ENCODE peak calls at places on chromosomes 6 and 20, in five cellular contexts. U is IMR-90, S is HepG2, X is SK-N-SH, N is GM12878. Q is an unnamed sample.

GRCh38 chr6:36546664-36546957 is 668 bp downstream of the STK38 start:
- DNase-seq in U (no peak), S (no peak), X (no peak), N (no peak), Q (no peak)

GRCh38 chr6:167474725-167475124 is 149.8 kb downstream of the TTLL2 start:
- DNase-seq in U (no peak), S (no peak), X (no peak), N (no peak), Q (no peak)

GRCh38 chr6:85049282-85049681 is 284.9 kb upstream of the TBX18 start:
- DNase-seq in U (no peak), S (no peak), X (no peak), N (no peak), Q (no peak)

GRCh38 chr6:20340056-20340455 is 61.6 kb upstream of the E2F3 start:
- DNase-seq in U (no peak), S (no peak), X (no peak), N (no peak), Q (no peak)

GRCh38 chr6:87944541-87944954 is 103.1 kb upstream of the SPACA1 start:
- DNase-seq in U (peak; percentile 36), S (peak; percentile 71), X (peak; percentile 10), N (no peak), Q (peak; percentile 48)

GRCh38 chr6:106626485-106626884 is 2.8 kb downstream of the RTN4IP1 start:
- DNase-seq in U (no peak), S (no peak), X (no peak), N (no peak), Q (no peak)

GRCh38 chr6:125357515-125358256 is 55.9 kb upstream of the HDDC2 start:
- DNase-seq in U (no peak), S (no peak), X (no peak), N (no peak), Q (no peak)

GRCh38 chr20:10940941-10941340 is 267.1 kb upstream of the JAG1 start:
- DNase-seq in U (no peak), S (no peak), X (no peak), N (peak; percentile 56), Q (no peak)

GRCh38 chr6:3762852-3763251 is 11.3 kb upstream of the PXDC1 start:
- DNase-seq in U (no peak), S (no peak), X (no peak), N (no peak), Q (no peak)

GRCh38 chr20:41509801-41510200 is 108.4 kb downstream of the CHD6 start:
- DNase-seq in U (peak; percentile 69), S (peak; percentile 72), X (no peak), N (no peak), Q (no peak)

GRCh38 chr20:59778615-59779200 is 154.7 kb downstream of the SYCP2 start:
- DNase-seq in U (no peak), S (no peak), X (no peak), N (no peak), Q (no peak)

GRCh38 chr20:10179574-10180298 is 38.9 kb upstream of the SNAP25 start:
- DNase-seq in U (peak; percentile 26), S (peak; percentile 19), X (peak; percentile 22), N (no peak), Q (peak; percentile 21)

GRCh38 chr6:133501675-133502275 is 260.6 kb downstream of the EYA4 start:
- DNase-seq in U (no peak), S (no peak), X (no peak), N (no peak), Q (no peak)

GRCh38 chr20:13336308-13337089 is 115.4 kb downstream of the ISM1 start:
- DNase-seq in U (peak; percentile 13), S (peak; percentile 87), X (no peak), N (no peak), Q (peak; percentile 84)

GRCh38 chr6:47179286-47179685 is 130.4 kb downstream of the TNFRSF21 start:
- DNase-seq in U (no peak), S (no peak), X (no peak), N (no peak), Q (no peak)

GRCh38 chr6:71444222-71444621 is 155.6 kb downstream of the OGFRL1 start:
- DNase-seq in U (no peak), S (peak; percentile 3), X (no peak), N (no peak), Q (no peak)

GRCh38 chr20:49790077-49790798 is 22.4 kb upstream of the SLC9A8 start:
- DNase-seq in U (peak; percentile 89), S (peak; percentile 49), X (no peak), N (no peak), Q (no peak)

GRCh38 chr6:114611696-114612095 is 268.9 kb upstream of the HS3ST5 start:
- DNase-seq in U (no peak), S (no peak), X (no peak), N (no peak), Q (no peak)
- TF ChIP-seq RAD21 in U (no peak), S (no peak), X (no peak), N (no peak), Q (no peak)

DNA sequence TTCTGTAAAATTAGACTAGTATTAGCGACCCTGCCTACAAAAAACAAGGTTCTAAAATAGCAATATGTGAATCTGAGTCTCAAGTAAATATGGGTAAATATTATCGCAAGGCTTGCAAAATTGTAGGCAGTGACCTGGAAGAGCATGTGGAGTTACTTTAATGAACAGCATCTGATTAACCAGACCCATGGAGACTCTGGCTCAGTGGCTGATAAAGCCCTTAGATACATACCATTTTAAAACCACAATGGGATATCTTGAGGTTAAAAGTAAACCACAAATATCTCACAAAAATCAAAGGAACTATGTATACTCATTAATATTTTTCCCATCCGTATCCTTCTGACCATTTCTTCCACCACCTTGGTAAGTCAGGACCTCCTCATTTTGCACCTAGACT is 187.0 kb downstream of the MTFR2 start:
- DNase-seq in U (peak; percentile 70), S (no peak), X (no peak), N (no peak), Q (no peak)
- TF ChIP-seq SMC3 in U (no peak), S (no peak), X (no peak), N (no peak), Q (no peak)

DNA sequence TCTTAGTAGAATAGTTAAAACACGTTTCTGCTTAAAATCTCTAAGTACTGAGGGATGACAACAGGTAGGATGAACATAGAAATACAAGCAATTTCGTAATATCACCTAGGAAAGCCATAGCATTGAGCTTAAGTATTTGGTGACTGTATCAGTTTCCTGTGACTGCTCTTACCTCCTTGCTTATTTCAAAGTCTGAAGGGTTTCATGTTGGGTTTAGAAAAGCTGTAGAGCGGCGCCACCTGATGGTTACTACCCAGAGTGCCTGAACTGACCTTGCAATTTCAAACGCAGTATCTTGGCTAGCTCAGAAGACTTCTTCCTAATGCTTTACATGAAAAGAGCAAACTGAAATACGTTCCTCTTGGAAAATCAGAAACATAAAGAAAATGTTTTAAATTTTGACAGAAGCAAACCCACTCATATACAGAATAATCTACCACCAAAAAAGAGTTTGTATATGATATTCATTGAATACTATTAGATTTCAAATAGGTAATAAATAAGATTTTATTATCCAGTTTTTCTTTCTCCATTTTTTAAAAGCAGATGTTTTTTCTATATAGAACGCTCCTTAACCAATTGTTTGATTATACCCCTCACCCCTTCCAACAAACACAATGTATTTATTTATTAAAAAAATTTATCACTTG is 82.3 kb upstream of the RIPOR2 start:
- DNase-seq in U (peak; percentile 65), S (peak; percentile 8), X (no peak), N (no peak), Q (peak; percentile 37)
- TF ChIP-seq RAD21 in U (peak; percentile 82), S (no peak), X (peak; percentile 66), N (peak; percentile 99), Q (peak; percentile 56)

GRCh38 chr6:41682497-41682961 is 44.3 kb downstream of the MDFI start:
- DNase-seq in U (no peak), S (no peak), X (no peak), N (no peak), Q (no peak)

GRCh38 chr6:41682966-41683459 is 44.7 kb downstream of the MDFI start:
- DNase-seq in U (no peak), S (no peak), X (no peak), N (no peak), Q (no peak)

GRCh38 chr6:41685641-41686380 is 47.5 kb downstream of the MDFI start:
- DNase-seq in U (no peak), S (no peak), X (no peak), N (no peak), Q (no peak)

GRCh38 chr6:41683460-41684310 is 45.4 kb downstream of the MDFI start:
- DNase-seq in U (peak; percentile 51), S (peak; percentile 57), X (peak; percentile 96), N (no peak), Q (peak; percentile 65)

GRCh38 chr6:41684311-41685182 is 46.3 kb downstream of the MDFI start:
- DNase-seq in U (no peak), S (no peak), X (no peak), N (no peak), Q (no peak)
- TF ChIP-seq SMC3 in U (no peak), S (no peak), X (no peak), N (no peak), Q (no peak)

Q was measured in A549.